ENCODE peak calls at places on chromosomes 3 and 15, in ten cellular contexts. One of them, this sample, is unnamed.

GRCh38 chr15:45637552-45638033 is 2.8 kb downstream of the SQOR start:
- DNase-seq in tibial artery: peak
- DNase-seq in cardiac muscle cell: peak
- DNase-seq in esophagus muscularis mucosa: no peak
- DNase-seq in choroid plexus epithelial cell: peak
- DNase-seq in sigmoid colon: peak
- DNase-seq in uterus: peak
- DNase-seq in neural progenitor cell: no peak
- DNase-seq in ovary: peak
- DNase-seq in breast epithelium: no peak
- DNase-seq in this sample: peak

GRCh38 chr15:37764733-37765191 is 169.7 kb upstream of the TMCO5A start:
- DNase-seq in tibial artery: no peak
- DNase-seq in cardiac muscle cell: peak
- DNase-seq in esophagus muscularis mucosa: no peak
- DNase-seq in choroid plexus epithelial cell: peak
- DNase-seq in sigmoid colon: no peak
- DNase-seq in uterus: no peak
- DNase-seq in neural progenitor cell: peak
- DNase-seq in ovary: no peak
- DNase-seq in breast epithelium: no peak
- DNase-seq in this sample: no peak

GRCh38 chr3:58899159-58899952 is 150.5 kb downstream of the CFAP20DC start:
- DNase-seq in tibial artery: no peak
- DNase-seq in cardiac muscle cell: peak
- DNase-seq in esophagus muscularis mucosa: no peak
- DNase-seq in choroid plexus epithelial cell: peak
- DNase-seq in sigmoid colon: peak
- DNase-seq in uterus: peak
- DNase-seq in neural progenitor cell: no peak
- DNase-seq in ovary: peak
- DNase-seq in breast epithelium: peak
- DNase-seq in this sample: peak

GRCh38 chr3:42051384-42052131 is 39.6 kb upstream of the TRAK1 start:
- DNase-seq in tibial artery: no peak
- DNase-seq in cardiac muscle cell: peak
- DNase-seq in esophagus muscularis mucosa: no peak
- DNase-seq in choroid plexus epithelial cell: no peak
- DNase-seq in sigmoid colon: peak
- DNase-seq in uterus: no peak
- DNase-seq in neural progenitor cell: no peak
- DNase-seq in ovary: no peak
- DNase-seq in breast epithelium: no peak
- DNase-seq in this sample: no peak

GRCh38 chr3:29764059-29764458 is 483.2 kb downstream of the RBMS3 start:
- DNase-seq in tibial artery: no peak
- DNase-seq in cardiac muscle cell: peak
- DNase-seq in esophagus muscularis mucosa: no peak
- DNase-seq in choroid plexus epithelial cell: peak
- DNase-seq in sigmoid colon: no peak
- DNase-seq in uterus: no peak
- DNase-seq in neural progenitor cell: no peak
- DNase-seq in ovary: no peak
- DNase-seq in breast epithelium: no peak
- DNase-seq in this sample: no peak

GRCh38 chr3:159727506-159727905 is 261.1 kb upstream of the IL12A start:
- DNase-seq in tibial artery: no peak
- DNase-seq in cardiac muscle cell: peak
- DNase-seq in esophagus muscularis mucosa: no peak
- DNase-seq in choroid plexus epithelial cell: no peak
- DNase-seq in sigmoid colon: no peak
- DNase-seq in uterus: no peak
- DNase-seq in neural progenitor cell: no peak
- DNase-seq in ovary: no peak
- DNase-seq in breast epithelium: no peak
- DNase-seq in this sample: no peak

GRCh38 chr15:69760263-69760855 is 307.7 kb downstream of the RPLP1 start:
- DNase-seq in tibial artery: peak
- DNase-seq in cardiac muscle cell: peak
- DNase-seq in esophagus muscularis mucosa: no peak
- DNase-seq in choroid plexus epithelial cell: peak
- DNase-seq in sigmoid colon: no peak
- DNase-seq in uterus: no peak
- DNase-seq in neural progenitor cell: no peak
- DNase-seq in ovary: no peak
- DNase-seq in breast epithelium: no peak
- DNase-seq in this sample: no peak

GRCh38 chr3:104885214-104885814 is 481.4 kb upstream of the ALCAM start:
- DNase-seq in tibial artery: no peak
- DNase-seq in cardiac muscle cell: no peak
- DNase-seq in esophagus muscularis mucosa: no peak
- DNase-seq in choroid plexus epithelial cell: no peak
- DNase-seq in sigmoid colon: no peak
- DNase-seq in uterus: no peak
- DNase-seq in neural progenitor cell: no peak
- DNase-seq in ovary: no peak
- DNase-seq in breast epithelium: no peak
- DNase-seq in this sample: no peak

GRCh38 chr3:31725568-31725967 is 192.8 kb downstream of the STT3B start:
- DNase-seq in tibial artery: no peak
- DNase-seq in cardiac muscle cell: no peak
- DNase-seq in esophagus muscularis mucosa: no peak
- DNase-seq in choroid plexus epithelial cell: no peak
- DNase-seq in sigmoid colon: no peak
- DNase-seq in uterus: no peak
- DNase-seq in neural progenitor cell: no peak
- DNase-seq in ovary: no peak
- DNase-seq in breast epithelium: no peak
- DNase-seq in this sample: no peak

GRCh38 chr3:31724144-31724543 is 191.4 kb downstream of the STT3B start:
- DNase-seq in tibial artery: no peak
- DNase-seq in cardiac muscle cell: no peak
- DNase-seq in esophagus muscularis mucosa: no peak
- DNase-seq in choroid plexus epithelial cell: no peak
- DNase-seq in sigmoid colon: no peak
- DNase-seq in uterus: no peak
- DNase-seq in neural progenitor cell: peak
- DNase-seq in ovary: no peak
- DNase-seq in breast epithelium: no peak
- DNase-seq in this sample: no peak

GRCh38 chr3:31721709-31722108 is 189.0 kb downstream of the STT3B start:
- DNase-seq in tibial artery: no peak
- DNase-seq in cardiac muscle cell: no peak
- DNase-seq in esophagus muscularis mucosa: no peak
- DNase-seq in choroid plexus epithelial cell: no peak
- DNase-seq in sigmoid colon: no peak
- DNase-seq in uterus: no peak
- DNase-seq in neural progenitor cell: no peak
- DNase-seq in ovary: no peak
- DNase-seq in breast epithelium: no peak
- DNase-seq in this sample: no peak

GRCh38 chr3:31725976-31726375 is 193.3 kb downstream of the STT3B start:
- DNase-seq in tibial artery: no peak
- DNase-seq in cardiac muscle cell: no peak
- DNase-seq in esophagus muscularis mucosa: no peak
- DNase-seq in choroid plexus epithelial cell: no peak
- DNase-seq in sigmoid colon: no peak
- DNase-seq in uterus: no peak
- DNase-seq in neural progenitor cell: no peak
- DNase-seq in ovary: no peak
- DNase-seq in breast epithelium: no peak
- DNase-seq in this sample: no peak

GRCh38 chr3:31724681-31725080 is 192.0 kb downstream of the STT3B start:
- DNase-seq in tibial artery: no peak
- DNase-seq in cardiac muscle cell: peak
- DNase-seq in esophagus muscularis mucosa: no peak
- DNase-seq in choroid plexus epithelial cell: peak
- DNase-seq in sigmoid colon: no peak
- DNase-seq in uterus: no peak
- DNase-seq in neural progenitor cell: peak
- DNase-seq in ovary: no peak
- DNase-seq in breast epithelium: no peak
- DNase-seq in this sample: no peak
- H3K4me3 ChIP-seq in tibial artery: no peak
- H3K4me3 ChIP-seq in cardiac muscle cell: no peak
- H3K4me3 ChIP-seq in esophagus muscularis mucosa: no peak
- H3K4me3 ChIP-seq in choroid plexus epithelial cell: no peak
- H3K4me3 ChIP-seq in sigmoid colon: no peak
- H3K4me3 ChIP-seq in uterus: no peak
- H3K4me3 ChIP-seq in neural progenitor cell: no peak
- H3K4me3 ChIP-seq in ovary: no peak
- H3K4me3 ChIP-seq in breast epithelium: no peak
- H3K4me3 ChIP-seq in this sample: no peak

DNA sequence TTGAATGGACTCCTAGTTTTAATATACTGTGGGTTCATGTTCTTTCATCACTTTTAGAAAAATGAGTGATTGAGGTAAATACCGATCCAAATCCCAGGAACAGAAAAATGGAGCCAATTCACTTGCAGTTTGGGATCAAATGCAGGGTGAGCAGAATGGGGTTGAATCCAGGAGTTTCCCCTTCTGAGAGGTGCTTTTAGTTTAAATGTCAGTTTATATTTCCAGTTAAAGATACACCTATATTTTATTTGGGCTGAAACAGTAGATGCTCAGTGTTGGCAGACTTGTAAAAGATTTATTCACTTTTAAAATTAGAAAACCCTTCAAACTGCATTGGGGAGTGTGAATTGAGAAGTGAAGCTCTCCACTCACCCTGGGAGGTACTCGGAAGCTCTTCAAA is 2.6 kb downstream of the TRIM71 start:
- DNase-seq in tibial artery: no peak
- DNase-seq in cardiac muscle cell: no peak
- DNase-seq in esophagus muscularis mucosa: no peak
- DNase-seq in choroid plexus epithelial cell: no peak
- DNase-seq in sigmoid colon: no peak
- DNase-seq in uterus: no peak
- DNase-seq in neural progenitor cell: no peak
- DNase-seq in ovary: no peak
- DNase-seq in breast epithelium: no peak
- DNase-seq in this sample: no peak
- H3K4me3 ChIP-seq in tibial artery: no peak
- H3K4me3 ChIP-seq in cardiac muscle cell: peak
- H3K4me3 ChIP-seq in esophagus muscularis mucosa: no peak
- H3K4me3 ChIP-seq in choroid plexus epithelial cell: no peak
- H3K4me3 ChIP-seq in sigmoid colon: no peak
- H3K4me3 ChIP-seq in uterus: no peak
- H3K4me3 ChIP-seq in neural progenitor cell: peak
- H3K4me3 ChIP-seq in ovary: no peak
- H3K4me3 ChIP-seq in breast epithelium: no peak
- H3K4me3 ChIP-seq in this sample: no peak

GRCh38 chr3:9246196-9246595 is 3.2 kb downstream of the SRGAP3 start:
- DNase-seq in tibial artery: no peak
- DNase-seq in cardiac muscle cell: no peak
- DNase-seq in esophagus muscularis mucosa: no peak
- DNase-seq in choroid plexus epithelial cell: no peak
- DNase-seq in sigmoid colon: no peak
- DNase-seq in uterus: no peak
- DNase-seq in neural progenitor cell: peak
- DNase-seq in ovary: no peak
- DNase-seq in breast epithelium: no peak
- DNase-seq in this sample: no peak

GRCh38 chr3:9249273-9250192 is at the start of gene SRGAP3:
- DNase-seq in tibial artery: peak
- DNase-seq in cardiac muscle cell: peak
- DNase-seq in esophagus muscularis mucosa: peak
- DNase-seq in choroid plexus epithelial cell: peak
- DNase-seq in sigmoid colon: peak
- DNase-seq in uterus: peak
- DNase-seq in neural progenitor cell: peak
- DNase-seq in ovary: peak
- DNase-seq in breast epithelium: peak
- DNase-seq in this sample: peak

GRCh38 chr3:9248232-9249191 is 934 bp downstream of the SRGAP3 start:
- DNase-seq in tibial artery: no peak
- DNase-seq in cardiac muscle cell: no peak
- DNase-seq in esophagus muscularis mucosa: no peak
- DNase-seq in choroid plexus epithelial cell: no peak
- DNase-seq in sigmoid colon: no peak
- DNase-seq in uterus: no peak
- DNase-seq in neural progenitor cell: peak
- DNase-seq in ovary: no peak
- DNase-seq in breast epithelium: peak
- DNase-seq in this sample: no peak

GRCh38 chr3:9250236-9250635 is 790 bp upstream of the SRGAP3 start:
- DNase-seq in tibial artery: no peak
- DNase-seq in cardiac muscle cell: no peak
- DNase-seq in esophagus muscularis mucosa: no peak
- DNase-seq in choroid plexus epithelial cell: no peak
- DNase-seq in sigmoid colon: no peak
- DNase-seq in uterus: no peak
- DNase-seq in neural progenitor cell: peak
- DNase-seq in ovary: no peak
- DNase-seq in breast epithelium: no peak
- DNase-seq in this sample: no peak

DNA sequence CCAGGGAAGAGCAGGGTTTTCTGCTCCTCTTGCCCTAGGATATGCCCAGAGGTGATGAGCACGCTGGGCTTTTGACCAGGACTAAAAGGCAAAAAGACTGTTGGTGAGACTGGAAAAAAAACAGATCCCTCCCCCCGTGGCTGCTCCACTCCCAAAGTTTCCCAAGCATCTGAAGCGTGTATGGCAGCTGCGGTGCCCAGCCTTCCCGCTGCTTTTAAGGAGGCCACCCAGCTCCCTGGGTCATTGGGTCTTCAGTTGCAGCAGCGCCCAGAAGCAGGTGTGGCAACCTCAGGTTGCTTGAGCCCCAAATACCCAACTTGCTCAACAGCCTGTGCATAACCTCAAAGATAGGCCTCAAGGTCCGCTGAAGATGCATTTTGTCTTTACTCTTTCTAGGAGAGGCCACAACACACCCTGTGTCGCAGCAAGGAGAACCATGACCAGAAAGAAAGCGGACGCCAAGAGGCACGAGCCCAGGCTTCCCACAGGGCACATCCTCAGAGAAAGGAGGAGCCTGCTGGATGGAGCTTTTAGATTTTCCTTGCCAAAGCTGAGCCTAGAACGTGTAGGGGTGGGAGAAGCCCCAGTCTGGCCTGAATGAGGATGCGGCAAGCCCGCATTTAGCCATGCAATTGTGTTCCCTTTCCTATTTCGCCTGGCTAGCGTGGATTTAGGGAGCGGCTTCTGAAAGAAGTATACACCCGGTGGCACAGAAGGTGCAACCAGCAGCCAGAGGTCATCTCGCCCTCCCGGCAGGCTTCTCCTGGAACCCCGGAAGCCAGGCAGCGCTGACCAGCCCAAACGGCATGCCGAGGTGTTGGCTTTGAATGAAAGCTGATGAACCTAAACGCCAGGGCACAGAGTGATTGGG is 1.9 kb downstream of the SRGAP3 start:
- DNase-seq in tibial artery: no peak
- DNase-seq in cardiac muscle cell: no peak
- DNase-seq in esophagus muscularis mucosa: no peak
- DNase-seq in choroid plexus epithelial cell: no peak
- DNase-seq in sigmoid colon: no peak
- DNase-seq in uterus: no peak
- DNase-seq in neural progenitor cell: peak
- DNase-seq in ovary: no peak
- DNase-seq in breast epithelium: no peak
- DNase-seq in this sample: no peak
- H3K4me3 ChIP-seq in tibial artery: no peak
- H3K4me3 ChIP-seq in cardiac muscle cell: no peak
- H3K4me3 ChIP-seq in esophagus muscularis mucosa: peak
- H3K4me3 ChIP-seq in choroid plexus epithelial cell: no peak
- H3K4me3 ChIP-seq in sigmoid colon: peak
- H3K4me3 ChIP-seq in uterus: peak
- H3K4me3 ChIP-seq in neural progenitor cell: peak
- H3K4me3 ChIP-seq in ovary: peak
- H3K4me3 ChIP-seq in breast epithelium: peak
- H3K4me3 ChIP-seq in this sample: no peak

GRCh38 chr15:64773606-64774555 is 1.5 kb downstream of the RBPMS2 start:
- DNase-seq in tibial artery: no peak
- DNase-seq in cardiac muscle cell: no peak
- DNase-seq in esophagus muscularis mucosa: no peak
- DNase-seq in choroid plexus epithelial cell: no peak
- DNase-seq in sigmoid colon: peak
- DNase-seq in uterus: no peak
- DNase-seq in neural progenitor cell: no peak
- DNase-seq in ovary: peak
- DNase-seq in breast epithelium: no peak
- DNase-seq in this sample: no peak

GRCh38 chr15:64779024-64779423 is 3.6 kb upstream of the RBPMS2 start:
- DNase-seq in tibial artery: no peak
- DNase-seq in cardiac muscle cell: no peak
- DNase-seq in esophagus muscularis mucosa: no peak
- DNase-seq in choroid plexus epithelial cell: no peak
- DNase-seq in sigmoid colon: no peak
- DNase-seq in uterus: no peak
- DNase-seq in neural progenitor cell: no peak
- DNase-seq in ovary: no peak
- DNase-seq in breast epithelium: no peak
- DNase-seq in this sample: no peak

GRCh38 chr15:64774556-64775523 is 549 bp downstream of the RBPMS2 start:
- DNase-seq in tibial artery: no peak
- DNase-seq in cardiac muscle cell: peak
- DNase-seq in esophagus muscularis mucosa: no peak
- DNase-seq in choroid plexus epithelial cell: no peak
- DNase-seq in sigmoid colon: peak
- DNase-seq in uterus: peak
- DNase-seq in neural progenitor cell: peak
- DNase-seq in ovary: peak
- DNase-seq in breast epithelium: no peak
- DNase-seq in this sample: no peak

GRCh38 chr15:64775551-64776401 is at the start of gene RBPMS2:
- DNase-seq in tibial artery: peak
- DNase-seq in cardiac muscle cell: peak
- DNase-seq in esophagus muscularis mucosa: no peak
- DNase-seq in choroid plexus epithelial cell: no peak
- DNase-seq in sigmoid colon: peak
- DNase-seq in uterus: peak
- DNase-seq in neural progenitor cell: peak
- DNase-seq in ovary: peak
- DNase-seq in breast epithelium: no peak
- DNase-seq in this sample: no peak

DNA sequence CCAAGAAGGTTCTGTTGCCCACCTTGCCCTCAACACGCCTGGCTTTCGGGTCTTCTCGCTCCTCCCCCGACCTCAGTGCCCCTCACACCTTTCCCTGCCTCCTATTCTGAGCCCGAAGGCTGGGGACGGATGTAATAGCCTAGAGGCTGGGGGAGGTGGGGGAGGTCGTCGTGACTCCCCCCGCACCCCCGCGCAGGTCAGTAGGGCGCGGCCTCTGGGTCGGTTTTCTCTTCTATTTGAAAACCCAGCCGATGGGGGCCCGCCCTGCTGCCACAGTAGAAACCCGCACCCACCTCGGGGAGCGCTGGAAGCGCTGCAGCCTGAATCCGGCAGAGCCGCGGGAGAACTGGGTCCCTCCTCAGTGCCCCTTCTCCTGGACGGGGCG is 1.0 kb upstream of the RBPMS2 start:
- DNase-seq in tibial artery: no peak
- DNase-seq in cardiac muscle cell: no peak
- DNase-seq in esophagus muscularis mucosa: no peak
- DNase-seq in choroid plexus epithelial cell: no peak
- DNase-seq in sigmoid colon: peak
- DNase-seq in uterus: peak
- DNase-seq in neural progenitor cell: peak
- DNase-seq in ovary: peak
- DNase-seq in breast epithelium: no peak
- DNase-seq in this sample: no peak
- H3K4me3 ChIP-seq in tibial artery: peak
- H3K4me3 ChIP-seq in cardiac muscle cell: peak
- H3K4me3 ChIP-seq in esophagus muscularis mucosa: peak
- H3K4me3 ChIP-seq in choroid plexus epithelial cell: no peak
- H3K4me3 ChIP-seq in sigmoid colon: peak
- H3K4me3 ChIP-seq in uterus: peak
- H3K4me3 ChIP-seq in neural progenitor cell: peak
- H3K4me3 ChIP-seq in ovary: peak
- H3K4me3 ChIP-seq in breast epithelium: peak
- H3K4me3 ChIP-seq in this sample: no peak